ENCODE peak calls at places on chromosomes 2 and 18, in nine cellular contexts. Z is iPS-NIHi11; I is caudate nucleus; P is stimulated activated CD4-positive, alpha-beta T cell treated with anti-CD3 and anti-CD28 coated beads, Interleukin-15, amount 100 ng/mL, for 1 hour; L is NCI-H1092 treated with DMSO at 0.1 percent for 48 hours; Q is amniotic stem cell; D is cardiac muscle cell; Y is activated T-cell treated with anti-CD3 and anti-CD28 coated beads for 1 hour; A is HTR-8/SVneo. O is an unnamed sample.

GRCh38 chr18:67586101-67586500 is 69.6 kb upstream of the DSEL start:
- DNase-seq in Z (no peak), I (no peak), P (no peak), L (no peak), Q (no peak), D (no peak), Y (no peak), A (no peak), O (no peak)

GRCh38 chr2:240400319-240401161 is 34.9 kb upstream of the GPC1 start:
- DNase-seq in Z (no peak), I (no peak), P (no peak), L (no peak), Q (no peak), D (no peak), Y (no peak), A (no peak), O (no peak)

GRCh38 chr2:85221291-85221690 is 88.1 kb downstream of the TCF7L1 start:
- DNase-seq in Z (no peak), I (no peak), P (no peak), L (no peak), Q (no peak), D (no peak), Y (no peak), A (no peak), O (no peak)

GRCh38 chr2:184067502-184067901 is 530.8 kb upstream of the ZNF804A start:
- DNase-seq in Z (no peak), I (no peak), P (no peak), L (no peak), Q (no peak), D (peak), Y (no peak), A (no peak), O (no peak)

GRCh38 chr2:64262068-64262467 is 117.8 kb upstream of the PELI1 start:
- DNase-seq in Z (no peak), I (no peak), P (no peak), L (no peak), Q (no peak), D (no peak), Y (no peak), A (no peak), O (no peak)

GRCh38 chr2:18722101-18722500 is 132.7 kb upstream of the NT5C1B start:
- DNase-seq in Z (no peak), I (no peak), P (no peak), L (no peak), Q (no peak), D (no peak), Y (no peak), A (no peak), O (no peak)

GRCh38 chr18:24544141-24544498 is 83.7 kb downstream of the HRH4 start:
- DNase-seq in Z (peak), I (no peak), P (no peak), L (peak), Q (no peak), D (peak), Y (no peak), A (peak), O (no peak)

GRCh38 chr2:170996316-170996715 is 67.3 kb downstream of the GORASP2 start:
- DNase-seq in Z (no peak), I (no peak), P (no peak), L (no peak), Q (no peak), D (no peak), Y (no peak), A (no peak), O (no peak)

GRCh38 chr18:45166341-45167108 is 448.8 kb upstream of the SLC14A2 start:
- DNase-seq in Z (no peak), I (no peak), P (no peak), L (no peak), Q (no peak), D (no peak), Y (no peak), A (no peak), O (no peak)

GRCh38 chr18:44179693-44180092 is 501.0 kb upstream of the SETBP1 start:
- DNase-seq in Z (no peak), I (no peak), P (no peak), L (no peak), Q (no peak), D (no peak), Y (no peak), A (no peak), O (no peak)

GRCh38 chr2:234368861-234369261 is 128.0 kb downstream of the ARL4C start:
- DNase-seq in Z (peak), I (no peak), P (peak), L (no peak), Q (no peak), D (no peak), Y (peak), A (no peak), O (peak)